ENCODE peak calls at places on chromosomes 11 and 22, in five cellular contexts. One of them, this sample, is unnamed.

GRCh38 chr22:32482708-32483107 is 8.1 kb downstream of the FBXO7 start:
- DNase-seq in fibroblast of lung: no peak
- DNase-seq in endothelial cell of umbilical vein: no peak
- DNase-seq in Karpas-422: no peak
- DNase-seq in neuronal stem cell: no peak
- DNase-seq in this sample: no peak

GRCh38 chr22:36367066-36367465 is 20.7 kb downstream of the MYH9 start:
- DNase-seq in fibroblast of lung: no peak
- DNase-seq in endothelial cell of umbilical vein: no peak
- DNase-seq in Karpas-422: no peak
- DNase-seq in neuronal stem cell: no peak
- DNase-seq in this sample: no peak

GRCh38 chr11:9039194-9039593 is 35.4 kb upstream of the NRIP3 start:
- DNase-seq in fibroblast of lung: no peak
- DNase-seq in endothelial cell of umbilical vein: no peak
- DNase-seq in Karpas-422: peak
- DNase-seq in neuronal stem cell: no peak
- DNase-seq in this sample: no peak

GRCh38 chr22:29469755-29470154 is 10.3 kb upstream of the NEFH start:
- DNase-seq in fibroblast of lung: no peak
- DNase-seq in endothelial cell of umbilical vein: no peak
- DNase-seq in Karpas-422: no peak
- DNase-seq in neuronal stem cell: no peak
- DNase-seq in this sample: no peak

GRCh38 chr11:106950067-106950491 is 68.2 kb downstream of the GUCY1A2 start:
- DNase-seq in fibroblast of lung: no peak
- DNase-seq in endothelial cell of umbilical vein: no peak
- DNase-seq in Karpas-422: no peak
- DNase-seq in neuronal stem cell: no peak
- DNase-seq in this sample: peak

GRCh38 chr11:125404811-125405481 is 91.1 kb downstream of the FEZ1 start:
- DNase-seq in fibroblast of lung: peak
- DNase-seq in endothelial cell of umbilical vein: peak
- DNase-seq in Karpas-422: peak
- DNase-seq in neuronal stem cell: peak
- DNase-seq in this sample: peak

GRCh38 chr11:90222459-90223247 is at the start of gene CHORDC1:
- DNase-seq in fibroblast of lung: peak
- DNase-seq in endothelial cell of umbilical vein: peak
- DNase-seq in Karpas-422: peak
- DNase-seq in neuronal stem cell: peak
- DNase-seq in this sample: peak

GRCh38 chr11:28760676-28761390 is 652.6 kb downstream of the METTL15 start:
- DNase-seq in fibroblast of lung: no peak
- DNase-seq in endothelial cell of umbilical vein: no peak
- DNase-seq in Karpas-422: no peak
- DNase-seq in neuronal stem cell: no peak
- DNase-seq in this sample: no peak

GRCh38 chr11:66221012-66221411 is 47.4 kb upstream of the RAB1B start:
- DNase-seq in fibroblast of lung: no peak
- DNase-seq in endothelial cell of umbilical vein: no peak
- DNase-seq in Karpas-422: no peak
- DNase-seq in neuronal stem cell: no peak
- DNase-seq in this sample: no peak

GRCh38 chr11:38990841-38991240 is 2392.8 kb upstream of the RAG2 start:
- DNase-seq in fibroblast of lung: no peak
- DNase-seq in endothelial cell of umbilical vein: no peak
- DNase-seq in Karpas-422: no peak
- DNase-seq in neuronal stem cell: no peak
- DNase-seq in this sample: no peak

GRCh38 chr11:128653828-128654231 is 40.0 kb upstream of the FLI1 start:
- DNase-seq in fibroblast of lung: no peak
- DNase-seq in endothelial cell of umbilical vein: peak
- DNase-seq in Karpas-422: no peak
- DNase-seq in neuronal stem cell: no peak
- DNase-seq in this sample: no peak

GRCh38 chr11:115469361-115469760 is 34.9 kb downstream of the CADM1 start:
- DNase-seq in fibroblast of lung: no peak
- DNase-seq in endothelial cell of umbilical vein: no peak
- DNase-seq in Karpas-422: peak
- DNase-seq in neuronal stem cell: no peak
- DNase-seq in this sample: no peak

GRCh38 chr11:9757809-9758675 is 94.2 kb downstream of the SWAP70 start:
- DNase-seq in fibroblast of lung: peak
- DNase-seq in endothelial cell of umbilical vein: peak
- DNase-seq in Karpas-422: peak
- DNase-seq in neuronal stem cell: peak
- DNase-seq in this sample: peak

GRCh38 chr11:61120865-61121831 is 18.9 kb downstream of the CD5 start:
- DNase-seq in fibroblast of lung: peak
- DNase-seq in endothelial cell of umbilical vein: no peak
- DNase-seq in Karpas-422: no peak
- DNase-seq in neuronal stem cell: no peak
- DNase-seq in this sample: peak

GRCh38 chr11:69664901-69665300 is 10.3 kb downstream of the LTO1 start:
- DNase-seq in fibroblast of lung: no peak
- DNase-seq in endothelial cell of umbilical vein: no peak
- DNase-seq in Karpas-422: no peak
- DNase-seq in neuronal stem cell: no peak
- DNase-seq in this sample: no peak

GRCh38 chr22:44311855-44312170 is 938 bp downstream of the SHISAL1 start:
- DNase-seq in fibroblast of lung: peak
- DNase-seq in endothelial cell of umbilical vein: peak
- DNase-seq in Karpas-422: no peak
- DNase-seq in neuronal stem cell: no peak
- DNase-seq in this sample: no peak

GRCh38 chr11:58525037-58525614 is 17.2 kb upstream of the OR5B21 start:
- DNase-seq in fibroblast of lung: peak
- DNase-seq in endothelial cell of umbilical vein: no peak
- DNase-seq in Karpas-422: peak
- DNase-seq in neuronal stem cell: no peak
- DNase-seq in this sample: peak

GRCh38 chr11:70187771-70188170 is 15.3 kb upstream of the FADD start:
- DNase-seq in fibroblast of lung: no peak
- DNase-seq in endothelial cell of umbilical vein: no peak
- DNase-seq in Karpas-422: no peak
- DNase-seq in neuronal stem cell: no peak
- DNase-seq in this sample: no peak

GRCh38 chr11:42555197-42555596 is 756.6 kb upstream of the API5 start:
- DNase-seq in fibroblast of lung: no peak
- DNase-seq in endothelial cell of umbilical vein: no peak
- DNase-seq in Karpas-422: no peak
- DNase-seq in neuronal stem cell: no peak
- DNase-seq in this sample: no peak

GRCh38 chr11:114059278-114059983 is at the start of gene ZBTB16:
- DNase-seq in fibroblast of lung: peak
- DNase-seq in endothelial cell of umbilical vein: peak
- DNase-seq in Karpas-422: no peak
- DNase-seq in neuronal stem cell: peak
- DNase-seq in this sample: no peak

GRCh38 chr11:68140496-68141246 is 19.5 kb upstream of the CHKA start:
- DNase-seq in fibroblast of lung: no peak
- DNase-seq in endothelial cell of umbilical vein: no peak
- DNase-seq in Karpas-422: no peak
- DNase-seq in neuronal stem cell: no peak
- DNase-seq in this sample: no peak

GRCh38 chr22:42719656-42720262 is 911 bp downstream of the A4GALT start:
- DNase-seq in fibroblast of lung: no peak
- DNase-seq in endothelial cell of umbilical vein: no peak
- DNase-seq in Karpas-422: no peak
- DNase-seq in neuronal stem cell: no peak
- DNase-seq in this sample: no peak

GRCh38 chr11:74417860-74418508 is 19.8 kb upstream of the PGM2L1 start:
- DNase-seq in fibroblast of lung: no peak
- DNase-seq in endothelial cell of umbilical vein: peak
- DNase-seq in Karpas-422: no peak
- DNase-seq in neuronal stem cell: no peak
- DNase-seq in this sample: peak

GRCh38 chr11:127063191-127063590 is 62.6 kb upstream of the KIRREL3 start:
- DNase-seq in fibroblast of lung: no peak
- DNase-seq in endothelial cell of umbilical vein: no peak
- DNase-seq in Karpas-422: no peak
- DNase-seq in neuronal stem cell: no peak
- DNase-seq in this sample: no peak

GRCh38 chr11:58058276-58059010 is 27.7 kb downstream of the OR6Q1 start:
- DNase-seq in fibroblast of lung: no peak
- DNase-seq in endothelial cell of umbilical vein: peak
- DNase-seq in Karpas-422: no peak
- DNase-seq in neuronal stem cell: no peak
- DNase-seq in this sample: no peak

GRCh38 chr11:94017446-94017845 is 3.7 kb upstream of the HEPHL1 start:
- DNase-seq in fibroblast of lung: no peak
- DNase-seq in endothelial cell of umbilical vein: no peak
- DNase-seq in Karpas-422: no peak
- DNase-seq in neuronal stem cell: no peak
- DNase-seq in this sample: no peak

GRCh38 chr11:64120951-64121569 is 44.9 kb downstream of the MACROD1 start:
- DNase-seq in fibroblast of lung: peak
- DNase-seq in endothelial cell of umbilical vein: no peak
- DNase-seq in Karpas-422: no peak
- DNase-seq in neuronal stem cell: no peak
- DNase-seq in this sample: no peak

GRCh38 chr11:92269841-92270240 is 45.2 kb downstream of the FAT3 start:
- DNase-seq in fibroblast of lung: no peak
- DNase-seq in endothelial cell of umbilical vein: no peak
- DNase-seq in Karpas-422: no peak
- DNase-seq in neuronal stem cell: no peak
- DNase-seq in this sample: no peak

GRCh38 chr11:68831124-68831523 is 10.6 kb downstream of the CPT1A start:
- DNase-seq in fibroblast of lung: no peak
- DNase-seq in endothelial cell of umbilical vein: no peak
- DNase-seq in Karpas-422: no peak
- DNase-seq in neuronal stem cell: no peak
- DNase-seq in this sample: no peak

GRCh38 chr11:101759771-101760450 is 154.9 kb upstream of the CEP126 start:
- DNase-seq in fibroblast of lung: peak
- DNase-seq in endothelial cell of umbilical vein: peak
- DNase-seq in Karpas-422: no peak
- DNase-seq in neuronal stem cell: no peak
- DNase-seq in this sample: no peak

GRCh38 chr11:44568706-44569473 is 3.4 kb downstream of the CD82 start:
- DNase-seq in fibroblast of lung: peak
- DNase-seq in endothelial cell of umbilical vein: peak
- DNase-seq in Karpas-422: no peak
- DNase-seq in neuronal stem cell: no peak
- DNase-seq in this sample: peak

GRCh38 chr22:19787849-19788141 is 27.2 kb downstream of the TBX1 start:
- DNase-seq in fibroblast of lung: no peak
- DNase-seq in endothelial cell of umbilical vein: no peak
- DNase-seq in Karpas-422: no peak
- DNase-seq in neuronal stem cell: no peak
- DNase-seq in this sample: no peak

GRCh38 chr11:125675196-125675595 is 5.5 kb downstream of the ACRV1 start:
- DNase-seq in fibroblast of lung: peak
- DNase-seq in endothelial cell of umbilical vein: peak
- DNase-seq in Karpas-422: no peak
- DNase-seq in neuronal stem cell: no peak
- DNase-seq in this sample: no peak

GRCh38 chr11:71443736-71444410 is 4.3 kb downstream of the DHCR7 start:
- DNase-seq in fibroblast of lung: no peak
- DNase-seq in endothelial cell of umbilical vein: no peak
- DNase-seq in Karpas-422: no peak
- DNase-seq in neuronal stem cell: no peak
- DNase-seq in this sample: no peak

GRCh38 chr11:47765086-47765485 is 2.1 kb downstream of the FNBP4 start:
- DNase-seq in fibroblast of lung: no peak
- DNase-seq in endothelial cell of umbilical vein: no peak
- DNase-seq in Karpas-422: no peak
- DNase-seq in neuronal stem cell: no peak
- DNase-seq in this sample: no peak
- H3K9ac ChIP-seq in fibroblast of lung: no peak
- H3K9ac ChIP-seq in endothelial cell of umbilical vein: peak
- H3K9ac ChIP-seq in Karpas-422: peak
- H3K9ac ChIP-seq in neuronal stem cell: no peak
- H3K9ac ChIP-seq in this sample: peak

DNA sequence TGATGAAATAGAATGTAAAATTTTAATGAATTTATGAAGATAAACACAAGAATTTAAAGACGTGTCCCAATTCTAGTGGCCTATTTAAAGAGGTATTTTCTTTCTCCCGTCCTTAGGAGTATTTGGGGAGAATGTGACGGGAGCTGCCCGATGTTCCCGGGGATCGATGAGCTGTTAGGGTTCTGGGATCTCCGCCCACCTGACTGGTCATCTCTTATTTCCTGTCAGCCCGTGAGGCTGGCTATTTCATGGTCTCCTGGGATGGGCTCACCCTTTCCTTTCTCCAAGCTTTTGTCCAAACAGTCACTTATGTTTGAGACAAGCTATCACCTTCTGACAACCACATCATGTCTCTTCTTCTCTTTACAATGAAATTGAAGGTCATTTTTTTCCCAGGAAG is 16.9 kb upstream of the CLMP start:
- DNase-seq in fibroblast of lung: no peak
- DNase-seq in endothelial cell of umbilical vein: no peak
- DNase-seq in Karpas-422: no peak
- DNase-seq in neuronal stem cell: no peak
- DNase-seq in this sample: no peak
- H3K9ac ChIP-seq in fibroblast of lung: no peak
- H3K9ac ChIP-seq in endothelial cell of umbilical vein: no peak
- H3K9ac ChIP-seq in Karpas-422: no peak
- H3K9ac ChIP-seq in neuronal stem cell: no peak
- H3K9ac ChIP-seq in this sample: no peak

DNA sequence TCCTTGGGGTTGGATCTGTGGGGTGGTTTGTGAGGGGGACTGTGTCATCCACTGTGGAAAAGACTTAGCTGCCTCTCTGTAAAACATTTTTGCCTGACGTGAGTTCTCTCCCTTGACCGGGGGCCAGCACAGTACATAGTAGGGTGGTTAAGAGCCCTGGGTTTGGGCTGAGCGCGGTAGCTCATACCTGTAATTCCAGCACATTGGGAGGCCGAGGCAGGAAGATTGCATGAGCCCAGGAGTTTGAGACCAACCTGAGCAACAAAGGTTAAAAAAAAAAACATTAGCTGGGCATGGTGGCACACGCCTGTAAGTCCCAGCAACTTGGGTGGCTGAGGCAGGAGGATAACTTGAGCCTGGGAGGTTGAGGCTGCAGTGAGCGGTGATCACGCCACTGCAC is 74.7 kb upstream of the WNT7B start:
- DNase-seq in fibroblast of lung: no peak
- DNase-seq in endothelial cell of umbilical vein: no peak
- DNase-seq in Karpas-422: no peak
- DNase-seq in neuronal stem cell: no peak
- DNase-seq in this sample: no peak
- H3K9ac ChIP-seq in fibroblast of lung: no peak
- H3K9ac ChIP-seq in endothelial cell of umbilical vein: no peak
- H3K9ac ChIP-seq in Karpas-422: no peak
- H3K9ac ChIP-seq in neuronal stem cell: no peak
- H3K9ac ChIP-seq in this sample: no peak

GRCh38 chr22:46563381-46564083 is 26.1 kb upstream of the CELSR1 start:
- DNase-seq in fibroblast of lung: peak
- DNase-seq in endothelial cell of umbilical vein: peak
- DNase-seq in Karpas-422: peak
- DNase-seq in neuronal stem cell: no peak
- DNase-seq in this sample: peak
- H3K9ac ChIP-seq in fibroblast of lung: no peak
- H3K9ac ChIP-seq in endothelial cell of umbilical vein: no peak
- H3K9ac ChIP-seq in Karpas-422: peak
- H3K9ac ChIP-seq in neuronal stem cell: peak
- H3K9ac ChIP-seq in this sample: no peak

GRCh38 chr11:96384156-96384555 is 5.6 kb downstream of the CCDC82 start:
- DNase-seq in fibroblast of lung: no peak
- DNase-seq in endothelial cell of umbilical vein: no peak
- DNase-seq in Karpas-422: no peak
- DNase-seq in neuronal stem cell: no peak
- DNase-seq in this sample: no peak
- H3K9ac ChIP-seq in fibroblast of lung: no peak
- H3K9ac ChIP-seq in endothelial cell of umbilical vein: no peak
- H3K9ac ChIP-seq in Karpas-422: no peak
- H3K9ac ChIP-seq in neuronal stem cell: no peak
- H3K9ac ChIP-seq in this sample: no peak